ENCODE peak calls at places on chromosomes 11 and 22, in eight cellular contexts. One of them, this sample, is unnamed.

GRCh38 chr22:32920032-32920628 is 118.6 kb downstream of the TIMP3 start:
- DNase-seq in right atrium auricular region: peak; percentile 92
- DNase-seq in brain microvascular endothelial cell: no peak
- DNase-seq in mammary epithelial cell: no peak
- DNase-seq in suprapubic skin: peak; percentile 81
- DNase-seq in IMR-90: peak; percentile 33
- DNase-seq in naive thymus-derived CD4-positive, alpha-beta T cell: no peak
- DNase-seq in A549: no peak
- DNase-seq in this sample: peak; percentile 65

GRCh38 chr11:10305262-10305963 is 540 bp downstream of the ADM start:
- DNase-seq in mammary epithelial cell: peak; percentile 56
- DNase-seq in brain microvascular endothelial cell: peak; percentile 27
- DNase-seq in suprapubic skin: no peak
- DNase-seq in naive thymus-derived CD4-positive, alpha-beta T cell: no peak
- DNase-seq in right atrium auricular region: no peak
- DNase-seq in A549: no peak
- DNase-seq in IMR-90: peak; percentile 9
- DNase-seq in this sample: no peak

GRCh38 chr11:111586305-111586915 is 15.8 kb upstream of the SIK2 start:
- DNase-seq in right atrium auricular region: no peak
- DNase-seq in IMR-90: peak; percentile 66
- DNase-seq in brain microvascular endothelial cell: peak; percentile 61
- DNase-seq in mammary epithelial cell: peak; percentile 62
- DNase-seq in naive thymus-derived CD4-positive, alpha-beta T cell: peak; percentile 59
- DNase-seq in suprapubic skin: no peak
- DNase-seq in A549: no peak
- DNase-seq in this sample: peak; percentile 10

GRCh38 chr11:61888043-61888442 is 3.3 kb downstream of the FADS3 start:
- DNase-seq in IMR-90: peak; percentile 90
- DNase-seq in naive thymus-derived CD4-positive, alpha-beta T cell: no peak
- DNase-seq in A549: no peak
- DNase-seq in brain microvascular endothelial cell: peak; percentile 86
- DNase-seq in mammary epithelial cell: peak; percentile 97
- DNase-seq in suprapubic skin: no peak
- DNase-seq in right atrium auricular region: peak; percentile 94
- DNase-seq in this sample: peak; percentile 69

GRCh38 chr22:28009272-28009827 is 90.3 kb upstream of the PITPNB start:
- DNase-seq in suprapubic skin: peak; percentile 88
- DNase-seq in IMR-90: peak; percentile 78
- DNase-seq in naive thymus-derived CD4-positive, alpha-beta T cell: peak; percentile 59
- DNase-seq in brain microvascular endothelial cell: peak; percentile 84
- DNase-seq in mammary epithelial cell: peak; percentile 54
- DNase-seq in A549: peak; percentile 74
- DNase-seq in right atrium auricular region: no peak
- DNase-seq in this sample: peak; percentile 83

GRCh38 chr11:77154381-77155081 is 26.5 kb downstream of the MYO7A start:
- DNase-seq in A549: no peak
- DNase-seq in brain microvascular endothelial cell: no peak
- DNase-seq in right atrium auricular region: no peak
- DNase-seq in suprapubic skin: no peak
- DNase-seq in naive thymus-derived CD4-positive, alpha-beta T cell: no peak
- DNase-seq in mammary epithelial cell: no peak
- DNase-seq in IMR-90: no peak
- DNase-seq in this sample: peak; percentile 58

GRCh38 chr22:30279389-30279788 is 9.9 kb downstream of the CASTOR1 start:
- DNase-seq in IMR-90: no peak
- DNase-seq in A549: no peak
- DNase-seq in naive thymus-derived CD4-positive, alpha-beta T cell: no peak
- DNase-seq in right atrium auricular region: no peak
- DNase-seq in suprapubic skin: no peak
- DNase-seq in brain microvascular endothelial cell: no peak
- DNase-seq in mammary epithelial cell: peak; percentile 34
- DNase-seq in this sample: no peak

GRCh38 chr11:62431171-62431895 is 12.5 kb downstream of the SCGB1A1 start:
- DNase-seq in mammary epithelial cell: no peak
- DNase-seq in brain microvascular endothelial cell: peak; percentile 16
- DNase-seq in naive thymus-derived CD4-positive, alpha-beta T cell: no peak
- DNase-seq in IMR-90: peak; percentile 92
- DNase-seq in suprapubic skin: no peak
- DNase-seq in right atrium auricular region: no peak
- DNase-seq in A549: no peak
- DNase-seq in this sample: no peak

GRCh38 chr22:50545522-50546325 is at the start of gene KLHDC7B:
- DNase-seq in brain microvascular endothelial cell: no peak
- DNase-seq in A549: no peak
- DNase-seq in mammary epithelial cell: no peak
- DNase-seq in IMR-90: peak; percentile 35
- DNase-seq in naive thymus-derived CD4-positive, alpha-beta T cell: no peak
- DNase-seq in right atrium auricular region: no peak
- DNase-seq in suprapubic skin: no peak
- DNase-seq in this sample: no peak

GRCh38 chr22:26781062-26781461 is 123.7 kb downstream of the MIAT start:
- DNase-seq in IMR-90: no peak
- DNase-seq in right atrium auricular region: no peak
- DNase-seq in brain microvascular endothelial cell: no peak
- DNase-seq in A549: no peak
- DNase-seq in mammary epithelial cell: no peak
- DNase-seq in suprapubic skin: no peak
- DNase-seq in naive thymus-derived CD4-positive, alpha-beta T cell: no peak
- DNase-seq in this sample: no peak

GRCh38 chr11:35007277-35007676 is 90.9 kb downstream of the PDHX start:
- DNase-seq in naive thymus-derived CD4-positive, alpha-beta T cell: no peak
- DNase-seq in A549: no peak
- DNase-seq in IMR-90: no peak
- DNase-seq in right atrium auricular region: no peak
- DNase-seq in suprapubic skin: no peak
- DNase-seq in brain microvascular endothelial cell: no peak
- DNase-seq in mammary epithelial cell: no peak
- DNase-seq in this sample: no peak

GRCh38 chr11:123482225-123482624 is 52.2 kb downstream of the GRAMD1B start:
- DNase-seq in brain microvascular endothelial cell: no peak
- DNase-seq in naive thymus-derived CD4-positive, alpha-beta T cell: no peak
- DNase-seq in IMR-90: peak; percentile 55
- DNase-seq in A549: no peak
- DNase-seq in right atrium auricular region: no peak
- DNase-seq in mammary epithelial cell: no peak
- DNase-seq in suprapubic skin: no peak
- DNase-seq in this sample: no peak

GRCh38 chr22:46810856-46811786 is 48.7 kb downstream of the TBC1D22A start:
- DNase-seq in naive thymus-derived CD4-positive, alpha-beta T cell: no peak
- DNase-seq in A549: no peak
- DNase-seq in suprapubic skin: peak; percentile 38
- DNase-seq in brain microvascular endothelial cell: no peak
- DNase-seq in right atrium auricular region: peak; percentile 21
- DNase-seq in mammary epithelial cell: no peak
- DNase-seq in IMR-90: no peak
- DNase-seq in this sample: no peak

GRCh38 chr11:73229321-73230275 is 11.5 kb downstream of the P2RY2 start:
- DNase-seq in mammary epithelial cell: no peak
- DNase-seq in right atrium auricular region: no peak
- DNase-seq in A549: no peak
- DNase-seq in IMR-90: no peak
- DNase-seq in suprapubic skin: peak; percentile 71
- DNase-seq in brain microvascular endothelial cell: no peak
- DNase-seq in naive thymus-derived CD4-positive, alpha-beta T cell: no peak
- DNase-seq in this sample: no peak

GRCh38 chr11:74672332-74672955 is 58.8 kb downstream of the CHRDL2 start:
- DNase-seq in suprapubic skin: no peak
- DNase-seq in mammary epithelial cell: no peak
- DNase-seq in A549: no peak
- DNase-seq in brain microvascular endothelial cell: no peak
- DNase-seq in naive thymus-derived CD4-positive, alpha-beta T cell: no peak
- DNase-seq in right atrium auricular region: no peak
- DNase-seq in IMR-90: no peak
- DNase-seq in this sample: no peak

GRCh38 chr11:34792814-34793241 is 123.4 kb downstream of the APIP start:
- DNase-seq in IMR-90: no peak
- DNase-seq in naive thymus-derived CD4-positive, alpha-beta T cell: no peak
- DNase-seq in right atrium auricular region: no peak
- DNase-seq in A549: no peak
- DNase-seq in mammary epithelial cell: no peak
- DNase-seq in suprapubic skin: peak; percentile 83
- DNase-seq in brain microvascular endothelial cell: no peak
- DNase-seq in this sample: no peak

GRCh38 chr11:75591966-75592365 is 29.9 kb downstream of the SERPINH1 start:
- DNase-seq in brain microvascular endothelial cell: no peak
- DNase-seq in A549: no peak
- DNase-seq in suprapubic skin: no peak
- DNase-seq in mammary epithelial cell: no peak
- DNase-seq in right atrium auricular region: no peak
- DNase-seq in IMR-90: no peak
- DNase-seq in naive thymus-derived CD4-positive, alpha-beta T cell: no peak
- DNase-seq in this sample: no peak

GRCh38 chr11:112320668-112321067 is 60.0 kb upstream of the PLET1 start:
- DNase-seq in IMR-90: peak; percentile 89
- DNase-seq in brain microvascular endothelial cell: peak; percentile 93
- DNase-seq in mammary epithelial cell: peak; percentile 82
- DNase-seq in naive thymus-derived CD4-positive, alpha-beta T cell: no peak
- DNase-seq in A549: no peak
- DNase-seq in suprapubic skin: no peak
- DNase-seq in right atrium auricular region: peak; percentile 84
- DNase-seq in this sample: peak; percentile 83

GRCh38 chr11:45664376-45665205 is 831 bp downstream of the CHST1 start:
- DNase-seq in mammary epithelial cell: no peak
- DNase-seq in IMR-90: no peak
- DNase-seq in right atrium auricular region: no peak
- DNase-seq in brain microvascular endothelial cell: no peak
- DNase-seq in naive thymus-derived CD4-positive, alpha-beta T cell: no peak
- DNase-seq in suprapubic skin: no peak
- DNase-seq in A549: no peak
- DNase-seq in this sample: no peak

GRCh38 chr22:45268958-45269844 is 15.5 kb upstream of the UPK3A start:
- DNase-seq in suprapubic skin: peak; percentile 88
- DNase-seq in brain microvascular endothelial cell: no peak
- DNase-seq in A549: peak; percentile 38
- DNase-seq in mammary epithelial cell: peak; percentile 43
- DNase-seq in right atrium auricular region: peak; percentile 79
- DNase-seq in naive thymus-derived CD4-positive, alpha-beta T cell: peak; percentile 88
- DNase-seq in IMR-90: peak; percentile 53
- DNase-seq in this sample: peak; percentile 67

DNA sequence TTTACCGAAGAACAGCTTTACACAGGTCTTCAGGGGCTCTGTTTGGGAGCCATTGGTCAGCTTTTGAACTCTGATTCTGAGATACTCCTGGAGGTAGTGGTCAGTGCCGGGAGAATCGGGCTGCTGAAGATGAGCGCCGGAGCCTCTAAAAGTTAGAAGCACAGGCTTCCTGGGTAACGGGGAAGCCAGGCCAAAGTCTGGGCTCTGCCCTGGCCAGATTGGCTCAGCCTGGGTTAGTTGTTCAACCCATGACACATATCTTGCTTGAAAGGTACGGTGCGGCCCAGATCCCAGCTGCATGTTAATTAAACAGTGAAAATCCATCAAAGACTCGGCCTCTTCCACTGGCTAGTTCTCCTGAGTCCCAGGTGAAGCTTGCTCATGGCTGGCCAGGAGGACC is 18.0 kb downstream of the PARVA start:
- DNase-seq in right atrium auricular region: no peak
- DNase-seq in mammary epithelial cell: no peak
- DNase-seq in brain microvascular endothelial cell: no peak
- DNase-seq in naive thymus-derived CD4-positive, alpha-beta T cell: no peak
- DNase-seq in IMR-90: no peak
- DNase-seq in suprapubic skin: no peak
- DNase-seq in A549: no peak
- DNase-seq in this sample: no peak
- H3K27ac ChIP-seq in right atrium auricular region: no peak overlapping the region
- H3K27ac ChIP-seq in mammary epithelial cell: no peak overlapping the region
- H3K27ac ChIP-seq in brain microvascular endothelial cell: no peak overlapping the region
- H3K27ac ChIP-seq in naive thymus-derived CD4-positive, alpha-beta T cell: no peak overlapping the region
- H3K27ac ChIP-seq in IMR-90: no peak overlapping the region
- H3K27ac ChIP-seq in suprapubic skin: no peak overlapping the region
- H3K27ac ChIP-seq in A549: no peak overlapping the region
- H3K27ac ChIP-seq in this sample: no peak overlapping the region

GRCh38 chr22:42994276-42994916 is 20.6 kb downstream of the PACSIN2 start:
- DNase-seq in naive thymus-derived CD4-positive, alpha-beta T cell: no peak
- DNase-seq in mammary epithelial cell: no peak
- DNase-seq in suprapubic skin: no peak
- DNase-seq in right atrium auricular region: no peak
- DNase-seq in IMR-90: no peak
- DNase-seq in brain microvascular endothelial cell: no peak
- DNase-seq in A549: no peak
- DNase-seq in this sample: no peak
- H3K4me3 ChIP-seq in naive thymus-derived CD4-positive, alpha-beta T cell: no peak overlapping the region
- H3K4me3 ChIP-seq in mammary epithelial cell: no peak overlapping the region
- H3K4me3 ChIP-seq in suprapubic skin: peak overlapping the region; percentile 29
- H3K4me3 ChIP-seq in right atrium auricular region: peak overlapping the region; percentile 20
- H3K4me3 ChIP-seq in IMR-90: peak overlapping the region; percentile 29
- H3K4me3 ChIP-seq in brain microvascular endothelial cell: peak overlapping the region; percentile 40
- H3K4me3 ChIP-seq in A549: peak overlapping the region; percentile 52
- H3K4me3 ChIP-seq in this sample: no peak overlapping the region

GRCh38 chr11:7548659-7549283 is 35.0 kb downstream of the PPFIBP2 start:
- DNase-seq in suprapubic skin: no peak
- DNase-seq in brain microvascular endothelial cell: no peak
- DNase-seq in IMR-90: no peak
- DNase-seq in naive thymus-derived CD4-positive, alpha-beta T cell: peak; percentile 12
- DNase-seq in right atrium auricular region: no peak
- DNase-seq in mammary epithelial cell: no peak
- DNase-seq in A549: no peak
- DNase-seq in this sample: no peak

GRCh38 chr11:7549681-7550080 is 35.9 kb downstream of the PPFIBP2 start:
- DNase-seq in IMR-90: no peak
- DNase-seq in right atrium auricular region: no peak
- DNase-seq in suprapubic skin: no peak
- DNase-seq in brain microvascular endothelial cell: no peak
- DNase-seq in naive thymus-derived CD4-positive, alpha-beta T cell: no peak
- DNase-seq in mammary epithelial cell: no peak
- DNase-seq in A549: no peak
- DNase-seq in this sample: no peak

GRCh38 chr11:7555067-7555699 is 41.4 kb downstream of the PPFIBP2 start:
- DNase-seq in suprapubic skin: no peak
- DNase-seq in A549: no peak
- DNase-seq in IMR-90: no peak
- DNase-seq in right atrium auricular region: no peak
- DNase-seq in brain microvascular endothelial cell: no peak
- DNase-seq in mammary epithelial cell: no peak
- DNase-seq in naive thymus-derived CD4-positive, alpha-beta T cell: no peak
- DNase-seq in this sample: peak; percentile 20

GRCh38 chr11:7552666-7553065 is 38.9 kb downstream of the PPFIBP2 start:
- DNase-seq in IMR-90: no peak
- DNase-seq in mammary epithelial cell: no peak
- DNase-seq in right atrium auricular region: no peak
- DNase-seq in naive thymus-derived CD4-positive, alpha-beta T cell: no peak
- DNase-seq in brain microvascular endothelial cell: no peak
- DNase-seq in A549: no peak
- DNase-seq in suprapubic skin: no peak
- DNase-seq in this sample: no peak

GRCh38 chr11:7551571-7551970 is 37.8 kb downstream of the PPFIBP2 start:
- DNase-seq in right atrium auricular region: no peak
- DNase-seq in brain microvascular endothelial cell: no peak
- DNase-seq in suprapubic skin: no peak
- DNase-seq in naive thymus-derived CD4-positive, alpha-beta T cell: no peak
- DNase-seq in mammary epithelial cell: peak; percentile 35
- DNase-seq in IMR-90: peak; percentile 43
- DNase-seq in A549: no peak
- DNase-seq in this sample: no peak
- H3K27ac ChIP-seq in right atrium auricular region: no peak overlapping the region
- H3K27ac ChIP-seq in brain microvascular endothelial cell: no peak overlapping the region
- H3K27ac ChIP-seq in suprapubic skin: no peak overlapping the region
- H3K27ac ChIP-seq in naive thymus-derived CD4-positive, alpha-beta T cell: no peak overlapping the region
- H3K27ac ChIP-seq in mammary epithelial cell: no peak overlapping the region
- H3K27ac ChIP-seq in IMR-90: no peak overlapping the region
- H3K27ac ChIP-seq in A549: peak overlapping the region; percentile 13
- H3K27ac ChIP-seq in this sample: no peak overlapping the region

GRCh38 chr11:128207861-128208321 is 379.5 kb downstream of the ETS1 start:
- DNase-seq in naive thymus-derived CD4-positive, alpha-beta T cell: no peak
- DNase-seq in right atrium auricular region: no peak
- DNase-seq in mammary epithelial cell: peak; percentile 98
- DNase-seq in A549: peak; percentile 68
- DNase-seq in suprapubic skin: no peak
- DNase-seq in brain microvascular endothelial cell: peak; percentile 65
- DNase-seq in IMR-90: peak; percentile 91
- DNase-seq in this sample: no peak
- H3K4me3 ChIP-seq in naive thymus-derived CD4-positive, alpha-beta T cell: no peak overlapping the region
- H3K4me3 ChIP-seq in right atrium auricular region: no peak overlapping the region
- H3K4me3 ChIP-seq in mammary epithelial cell: no peak overlapping the region
- H3K4me3 ChIP-seq in A549: no peak overlapping the region
- H3K4me3 ChIP-seq in suprapubic skin: no peak overlapping the region
- H3K4me3 ChIP-seq in brain microvascular endothelial cell: no peak overlapping the region
- H3K4me3 ChIP-seq in IMR-90: no peak overlapping the region
- H3K4me3 ChIP-seq in this sample: no peak overlapping the region